ENCODE peak calls at places on chromosome 1, in eight cellular contexts. J is stomach, P is GM12891, G is breast epithelium, O is transverse colon, T is suprapubic skin, M is GM23338, W is K562. D is an unnamed sample.

GRCh38 chr1:96882096-96882495 is 160.5 kb downstream of the PTBP2 start:
- DNase-seq in M (peak), O (no peak), T (no peak), W (no peak), J (no peak), P (no peak), G (no peak), D (no peak)

GRCh38 chr1:214475331-214475730 is 76.1 kb downstream of the PTPN14 start:
- DNase-seq in M (no peak), P (no peak), W (no peak), O (no peak), J (no peak), G (no peak), T (no peak), D (no peak)

GRCh38 chr1:111570781-111571181 is 48.8 kb upstream of the RAP1A start:
- DNase-seq in W (peak), T (no peak), O (peak), M (peak), P (no peak), G (no peak), J (no peak), D (no peak)

GRCh38 chr1:100414693-100415092 is 62.4 kb downstream of the CDC14A start:
- DNase-seq in P (no peak), W (no peak), J (no peak), M (no peak), T (no peak), G (peak), O (no peak), D (no peak)

GRCh38 chr1:30134466-30135217 is 588.7 kb downstream of the MATN1 start:
- DNase-seq in G (no peak), J (no peak), O (no peak), P (no peak), M (no peak), W (peak), T (peak), D (peak)

GRCh38 chr1:43774359-43774758 is 67.0 kb downstream of the ST3GAL3 start:
- DNase-seq in W (peak), O (no peak), M (no peak), P (no peak), G (no peak), T (no peak), J (no peak), D (no peak)

GRCh38 chr1:23242414-23242813 is 25.1 kb upstream of the HTR1D start:
- DNase-seq in T (no peak), J (no peak), G (no peak), W (no peak), P (no peak), O (no peak), M (no peak), D (no peak)

GRCh38 chr1:220991959-220992704 is 112.9 kb downstream of the HLX start:
- DNase-seq in J (no peak), W (no peak), T (no peak), P (no peak), O (no peak), G (no peak), M (no peak), D (no peak)

GRCh38 chr1:157992031-157992568 is 1.3 kb upstream of the KIRREL1 start:
- DNase-seq in O (peak), T (no peak), M (peak), G (peak), P (peak), J (peak), W (peak), D (peak)

GRCh38 chr1:221315330-221315729 is 426.6 kb downstream of the DUSP10 start:
- DNase-seq in T (no peak), M (no peak), O (no peak), W (no peak), G (no peak), J (no peak), P (no peak), D (no peak)

GRCh38 chr1:114023377-114023776 is 44.1 kb downstream of the OLFML3 start:
- DNase-seq in M (no peak), P (no peak), G (no peak), W (no peak), T (no peak), J (no peak), O (no peak), D (no peak)

GRCh38 chr1:153773004-153773921 is 1.9 kb upstream of the SLC27A3 start:
- DNase-seq in W (no peak), J (no peak), G (no peak), M (no peak), T (no peak), O (no peak), P (no peak), D (peak)
- TF ChIP-seq POLR2AphosphoS5 in W (no peak), J (no peak), G (no peak), M (no peak), T (no peak), O (no peak), P (no peak), D (peak)

GRCh38 chr1:180206581-180206980 is 23.5 kb upstream of the LHX4 start:
- DNase-seq in O (no peak), T (no peak), J (no peak), W (no peak), M (no peak), P (no peak), G (no peak), D (no peak)
- TF ChIP-seq POLR2AphosphoS5 in O (no peak), T (no peak), J (no peak), W (no peak), M (no peak), P (no peak), G (no peak), D (no peak)

DNA sequence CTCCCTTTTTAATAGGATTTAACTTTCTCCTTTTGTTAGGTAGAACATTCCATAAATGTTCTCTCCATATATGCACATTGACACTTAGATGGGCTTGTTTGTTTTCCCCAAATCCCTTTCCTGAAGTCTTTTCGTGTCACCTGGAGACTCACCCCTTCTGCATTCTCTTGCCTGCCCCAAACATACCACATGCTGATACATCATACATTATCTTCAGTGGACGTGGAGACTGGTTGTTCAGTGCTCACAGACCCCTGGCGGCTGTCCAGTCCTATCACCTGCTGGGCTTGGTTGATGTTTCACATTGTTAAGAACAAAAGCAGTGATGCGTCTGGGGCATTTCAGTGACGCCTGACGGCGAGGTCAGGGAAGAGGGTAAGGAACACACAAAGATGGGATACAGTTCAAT is 22.2 kb downstream of the FMOD start:
- DNase-seq in W (peak), P (no peak), O (peak), J (peak), T (no peak), G (no peak), M (peak), D (no peak)
- TF ChIP-seq POLR2AphosphoS5 in W (no peak), P (no peak), O (no peak), J (no peak), T (no peak), G (no peak), M (no peak), D (no peak)

DNA sequence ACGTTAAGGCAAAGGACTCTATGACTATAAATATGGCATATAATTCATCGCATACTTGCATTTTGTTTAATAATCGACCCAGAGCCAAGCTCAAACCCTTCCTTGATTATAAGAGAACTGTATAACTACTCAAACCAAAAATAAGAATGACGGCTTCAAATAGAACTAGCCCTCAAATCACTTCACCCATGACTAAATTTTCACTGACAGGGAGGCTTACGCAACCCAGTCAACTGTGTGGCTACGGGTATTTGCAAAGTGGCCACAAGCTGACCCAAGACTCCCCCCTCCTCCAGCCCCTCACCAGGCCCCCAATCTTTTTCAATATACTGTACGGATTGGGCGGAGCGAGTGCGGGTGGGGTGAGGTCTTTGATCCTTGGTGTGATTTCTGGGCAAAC is 268.3 kb downstream of the ASTN1 start:
- DNase-seq in P (no peak), M (no peak), O (no peak), T (no peak), J (no peak), W (no peak), G (no peak), D (no peak)
- TF ChIP-seq POLR2AphosphoS5 in P (no peak), M (no peak), O (no peak), T (no peak), J (no peak), W (no peak), G (no peak), D (no peak)

DNA sequence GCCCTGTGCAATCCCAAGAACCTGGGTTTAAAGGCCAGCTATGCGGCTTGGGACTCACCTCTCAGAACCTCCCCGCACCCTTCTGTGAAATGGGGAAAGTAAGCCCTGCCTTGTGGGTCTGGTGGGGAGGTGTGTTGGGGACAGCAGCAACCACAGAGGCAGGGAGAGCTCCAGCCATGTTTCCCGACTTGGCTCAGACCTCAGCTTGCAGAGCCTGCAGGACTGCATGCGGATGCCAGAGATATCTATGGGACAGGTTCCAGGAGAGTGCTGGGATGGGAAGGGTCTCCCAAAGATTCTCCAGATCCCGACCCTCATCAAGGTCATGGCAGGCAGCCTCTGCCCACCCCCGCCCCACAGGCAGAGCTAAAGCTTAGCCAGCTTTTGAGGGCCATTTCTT is 20.2 kb downstream of the PADI1 start:
- DNase-seq in J (no peak), G (no peak), T (no peak), W (no peak), M (no peak), P (no peak), O (no peak), D (no peak)
- TF ChIP-seq POLR2AphosphoS5 in J (no peak), G (no peak), T (no peak), W (no peak), M (no peak), P (no peak), O (no peak), D (no peak)

GRCh38 chr1:91693542-91693941 is 192.4 kb downstream of the TGFBR3 start:
- DNase-seq in O (no peak), P (no peak), J (peak), W (no peak), G (no peak), T (no peak), M (no peak), D (no peak)
- TF ChIP-seq POLR2AphosphoS5 in O (no peak), P (no peak), J (peak), W (no peak), G (no peak), T (no peak), M (no peak), D (no peak)